ENCODE peak calls at places on chromosomes 4 and X, in four cellular contexts. One of them, this sample, is unnamed.

GRCh38 chrX:19177710-19178109 is 55.4 kb upstream of the ADGRG2 start:
- DNase-seq in H1: no peak
- DNase-seq in HepG2: no peak
- DNase-seq in GM12878: no peak
- DNase-seq in this sample: no peak

GRCh38 chr4:158371158-158371557 is 150.5 kb upstream of the RXFP1 start:
- DNase-seq in H1: no peak
- DNase-seq in HepG2: no peak
- DNase-seq in GM12878: no peak
- DNase-seq in this sample: no peak

GRCh38 chrX:145475725-145476124 is 228.4 kb downstream of the SPANXN1 start:
- DNase-seq in H1: no peak
- DNase-seq in HepG2: no peak
- DNase-seq in GM12878: no peak
- DNase-seq in this sample: no peak

GRCh38 chr4:125115476-125115875 is 199.3 kb upstream of the FAT4 start:
- DNase-seq in H1: no peak
- DNase-seq in HepG2: no peak
- DNase-seq in GM12878: no peak
- DNase-seq in this sample: no peak

GRCh38 chr4:93730760-93731159 is 97.8 kb upstream of the ATOH1 start:
- DNase-seq in H1: peak
- DNase-seq in HepG2: no peak
- DNase-seq in GM12878: no peak
- DNase-seq in this sample: no peak

GRCh38 chrX:47595701-47596655 is 13.7 kb downstream of the TIMP1 start:
- DNase-seq in H1: no peak
- DNase-seq in HepG2: no peak
- DNase-seq in GM12878: no peak
- DNase-seq in this sample: no peak

GRCh38 chr4:150948069-150948468 is 67.0 kb downstream of the LRBA start:
- DNase-seq in H1: no peak
- DNase-seq in HepG2: no peak
- DNase-seq in GM12878: no peak
- DNase-seq in this sample: no peak

GRCh38 chrX:9562851-9563250 is 98.0 kb downstream of the TBL1X start:
- DNase-seq in H1: no peak
- DNase-seq in HepG2: peak
- DNase-seq in GM12878: no peak
- DNase-seq in this sample: no peak

GRCh38 chr4:13348216-13348615 is 135.9 kb downstream of the RAB28 start:
- DNase-seq in H1: no peak
- DNase-seq in HepG2: no peak
- DNase-seq in GM12878: no peak
- DNase-seq in this sample: no peak

GRCh38 chr4:47690611-47691010 is 147.3 kb downstream of the CORIN start:
- DNase-seq in H1: no peak
- DNase-seq in HepG2: no peak
- DNase-seq in GM12878: peak
- DNase-seq in this sample: no peak

GRCh38 chrX:47169273-47169672 is 24.3 kb downstream of the RBM10 start:
- DNase-seq in H1: no peak
- DNase-seq in HepG2: no peak
- DNase-seq in GM12878: no peak
- DNase-seq in this sample: no peak

GRCh38 chr4:152778656-152779512 is 646 bp downstream of the TIGD4 start:
- DNase-seq in H1: no peak
- DNase-seq in HepG2: peak
- DNase-seq in GM12878: no peak
- DNase-seq in this sample: peak

GRCh38 chrX:48798318-48798717 is 3.5 kb upstream of the HDAC6 start:
- DNase-seq in H1: no peak
- DNase-seq in HepG2: no peak
- DNase-seq in GM12878: no peak
- DNase-seq in this sample: no peak

GRCh38 chr4:88378691-88379559 is at the start of gene HERC6:
- DNase-seq in H1: peak
- DNase-seq in HepG2: peak
- DNase-seq in GM12878: peak
- DNase-seq in this sample: peak

GRCh38 chrX:41758391-41758790 is 34.4 kb downstream of the GPR82 start:
- DNase-seq in H1: no peak
- DNase-seq in HepG2: no peak
- DNase-seq in GM12878: no peak
- DNase-seq in this sample: no peak

GRCh38 chrX:134537179-134537945 is 77.4 kb downstream of the HPRT1 start:
- DNase-seq in H1: no peak
- DNase-seq in HepG2: peak
- DNase-seq in GM12878: no peak
- DNase-seq in this sample: no peak

GRCh38 chrX:3518870-3519269 is 172.4 kb upstream of the MXRA5 start:
- DNase-seq in H1: no peak
- DNase-seq in HepG2: peak
- DNase-seq in GM12878: no peak
- DNase-seq in this sample: no peak

GRCh38 chr4:174265917-174266316 is 17.6 kb downstream of the FBXO8 start:
- DNase-seq in H1: no peak
- DNase-seq in HepG2: no peak
- DNase-seq in GM12878: no peak
- DNase-seq in this sample: no peak

GRCh38 chr4:8344387-8344786 is 74.8 kb downstream of the HTRA3 start:
- DNase-seq in H1: no peak
- DNase-seq in HepG2: no peak
- DNase-seq in GM12878: no peak
- DNase-seq in this sample: no peak
- TF ChIP-seq SP1 in H1: no peak
- TF ChIP-seq SP1 in HepG2: no peak
- TF ChIP-seq SP1 in GM12878: no peak
- TF ChIP-seq SP1 in this sample: no peak

GRCh38 chr4:186699298-186699697 is 24.4 kb downstream of the FAT1 start:
- DNase-seq in H1: no peak
- DNase-seq in HepG2: peak
- DNase-seq in GM12878: no peak
- DNase-seq in this sample: no peak
- TF ChIP-seq SUZ12 in H1: no peak
- TF ChIP-seq SUZ12 in HepG2: no peak
- TF ChIP-seq SUZ12 in GM12878: no peak
- TF ChIP-seq SUZ12 in this sample: no peak

GRCh38 chr4:62414563-62414962 is 1214.4 kb downstream of the ADGRL3 start:
- DNase-seq in H1: no peak
- DNase-seq in HepG2: no peak
- DNase-seq in GM12878: no peak
- DNase-seq in this sample: no peak
- TF ChIP-seq SP1 in H1: no peak
- TF ChIP-seq SP1 in HepG2: no peak
- TF ChIP-seq SP1 in GM12878: no peak
- TF ChIP-seq SP1 in this sample: no peak

GRCh38 chr4:127055349-127055748 is 577.4 kb upstream of the INTU start:
- DNase-seq in H1: no peak
- DNase-seq in HepG2: no peak
- DNase-seq in GM12878: no peak
- DNase-seq in this sample: no peak
- TF ChIP-seq SUZ12 in H1: no peak
- TF ChIP-seq SUZ12 in HepG2: no peak
- TF ChIP-seq SUZ12 in GM12878: no peak
- TF ChIP-seq SUZ12 in this sample: no peak

This sample was measured in HEK293T.